ENCODE peak calls at places on chromosomes 5 and 9, in nine cellular contexts. V, R, H, T, P, M, L, I and X are unnamed samples.
A peak's percentile ranks its signal among the peaks of the same experiment; 100 is the strongest.

GRCh38 chr5:157562111-157562581 is 13.4 kb downstream of the ADAM19 start:
- DNase-seq in V (peak; percentile 59), I (no peak), H (no peak), M (no peak), P (no peak), L (peak; percentile 84), T (no peak), R (peak; percentile 41), X (no peak)

GRCh38 chr5:133245191-133246052 is 193.6 kb downstream of the HSPA4 start:
- DNase-seq in M (peak; percentile 53), P (peak; percentile 80), H (peak; percentile 86), I (no peak), R (peak; percentile 65), T (no peak), L (peak; percentile 84), V (peak; percentile 36), X (peak; percentile 70)

GRCh38 chr5:149552038-149552494 is 827 bp upstream of the CSNK1A1 start:
- DNase-seq in M (no peak), V (no peak), R (no peak), T (no peak), I (no peak), P (no peak), H (no peak), L (no peak), X (no peak)

GRCh38 chr9:127140842-127141675 is 18.6 kb upstream of the ANGPTL2 start:
- DNase-seq in R (no peak), V (no peak), I (no peak), L (no peak), T (no peak), H (no peak), P (no peak), M (no peak), X (no peak)

GRCh38 chr9:125759812-125760134 is 12.6 kb downstream of the PBX3 start:
- DNase-seq in L (peak; percentile 22), P (no peak), V (no peak), M (no peak), H (no peak), T (no peak), I (peak; percentile 47), R (no peak), X (no peak)

GRCh38 chr9:81112638-81113037 is 576.7 kb downstream of the TLE1 start:
- DNase-seq in V (no peak), I (no peak), R (no peak), P (no peak), L (no peak), M (no peak), T (no peak), H (no peak), X (no peak)

GRCh38 chr5:160198886-160199409 is 30.4 kb upstream of the FABP6 start:
- DNase-seq in P (no peak), L (no peak), R (no peak), M (no peak), I (no peak), H (no peak), V (no peak), T (no peak), X (no peak)

GRCh38 chr9:109454041-109454440 is 44.1 kb downstream of the PTPN3 start:
- DNase-seq in L (no peak), H (no peak), T (no peak), V (no peak), P (no peak), M (no peak), R (no peak), I (no peak), X (no peak)

GRCh38 chr9:122392284-122392683 is 21.5 kb downstream of the PTGS1 start:
- DNase-seq in L (no peak), R (no peak), T (no peak), V (no peak), M (no peak), H (no peak), P (no peak), I (no peak), X (no peak)

GRCh38 chr9:35996358-35996970 is 38.5 kb upstream of the OR2S2 start:
- DNase-seq in M (no peak), R (peak; percentile 18), P (no peak), H (peak; percentile 16), V (no peak), L (peak; percentile 86), I (no peak), T (no peak), X (no peak)

GRCh38 chr5:140239461-140239860 is 63.4 kb downstream of the PFDN1 start:
- DNase-seq in T (no peak), M (no peak), L (no peak), V (no peak), P (no peak), R (no peak), I (no peak), H (no peak), X (no peak)

GRCh38 chr9:111412280-111412679 is 71.9 kb downstream of the ECPAS start:
- DNase-seq in L (no peak), H (peak; percentile 5), R (no peak), V (no peak), M (no peak), P (no peak), T (no peak), I (peak; percentile 55), X (no peak)

GRCh38 chr9:137666505-137666809 is 47.7 kb downstream of the EHMT1 start:
- DNase-seq in R (no peak), V (no peak), H (no peak), I (no peak), P (no peak), T (no peak), M (no peak), L (no peak), X (no peak)

GRCh38 chr5:55924744-55925143 is 70.0 kb downstream of the IL6ST start:
- DNase-seq in V (no peak), M (no peak), P (no peak), R (no peak), H (no peak), T (no peak), I (no peak), L (no peak), X (no peak)